ENCODE peak calls at places on chromosome 18, in six cellular contexts. A, V, F, T, R and L are unnamed samples.

GRCh38 chr18:24127735-24128134 is 11.1 kb upstream of the CABYR start:
- DNase-seq in R (no peak), T (no peak), F (no peak), V (no peak), A (no peak), L (no peak)

GRCh38 chr18:51513525-51513924 is 316.0 kb upstream of the MEX3C start:
- DNase-seq in F (no peak), A (no peak), T (no peak), R (no peak), V (no peak), L (no peak)

GRCh38 chr18:77100751-77101355 is 31.7 kb downstream of the MBP start:
- DNase-seq in T (no peak), F (no peak), R (no peak), A (no peak), V (no peak), L (no peak)

GRCh38 chr18:10114727-10115463 is 201.1 kb downstream of the VAPA start:
- DNase-seq in V (no peak), T (no peak), A (no peak), R (no peak), F (no peak), L (no peak)

GRCh38 chr18:9782073-9782857 is 74.2 kb downstream of the RAB31 start:
- DNase-seq in T (no peak), V (no peak), A (no peak), F (peak; percentile 72), R (no peak), L (peak; percentile 48)

GRCh38 chr18:36454848-36455458 is 157.4 kb downstream of the FHOD3 start:
- DNase-seq in A (no peak), F (no peak), R (no peak), T (no peak), V (no peak), L (no peak)

GRCh38 chr18:26440644-26441043 is 107.7 kb downstream of the KCTD1 start:
- DNase-seq in A (no peak), R (no peak), F (no peak), T (no peak), V (no peak), L (no peak)

GRCh38 chr18:79916128-79916494 is 35.3 kb downstream of the SLC66A2 start:
- DNase-seq in A (no peak), T (no peak), F (no peak), R (no peak), V (no peak), L (no peak)

GRCh38 chr18:79915161-79916127 is 36.0 kb downstream of the SLC66A2 start:
- DNase-seq in V (no peak), R (no peak), A (peak; percentile 6), T (no peak), F (no peak), L (no peak)

GRCh38 chr18:69974365-69974764 is 26.7 kb upstream of the CD226 start:
- DNase-seq in F (peak; percentile 11), A (no peak), T (no peak), R (no peak), V (no peak), L (no peak)

GRCh38 chr18:21194871-21195771 is 46.9 kb upstream of the GREB1L start:
- DNase-seq in V (no peak), R (peak; percentile 19), A (no peak), F (peak; percentile 6), T (no peak), L (peak; percentile 44)

GRCh38 chr18:65725421-65726050 is 25.3 kb upstream of the CDH7 start:
- DNase-seq in A (no peak), T (no peak), F (no peak), V (no peak), R (peak; percentile 58), L (no peak)

GRCh38 chr18:48545690-48546365 is 7.0 kb downstream of the CTIF start:
- DNase-seq in V (no peak), R (peak; percentile 33), F (no peak), T (no peak), A (no peak), L (no peak)

GRCh38 chr18:44920441-44920840 is 239.8 kb downstream of the SETBP1 start:
- DNase-seq in T (no peak), V (no peak), A (no peak), R (no peak), F (no peak), L (no peak)

GRCh38 chr18:2451556-2451955 is 119.7 kb downstream of the METTL4 start:
- DNase-seq in A (no peak), T (no peak), V (no peak), F (no peak), R (no peak), L (no peak)

GRCh38 chr18:61948842-61949438 is 56.1 kb upstream of the RNF152 start:
- DNase-seq in R (no peak), A (no peak), V (no peak), F (no peak), T (no peak), L (no peak)

GRCh38 chr18:72869786-72870185 is 2.0 kb upstream of the NETO1 start:
- DNase-seq in F (no peak), A (no peak), R (no peak), V (no peak), T (no peak), L (no peak)

GRCh38 chr18:6570581-6571238 is 156.0 kb upstream of the L3MBTL4 start:
- DNase-seq in A (no peak), T (no peak), F (no peak), R (no peak), V (no peak), L (no peak)

GRCh38 chr18:70672581-70672980 is 383.7 kb downstream of the SOCS6 start:
- DNase-seq in V (no peak), A (no peak), T (no peak), R (no peak), F (no peak), L (no peak)

GRCh38 chr18:21463718-21464117 is 136.8 kb downstream of the ESCO1 start:
- DNase-seq in A (no peak), V (no peak), F (no peak), R (no peak), T (no peak), L (no peak)